ENCODE peak calls at places on chromosomes 16 and 17, in ten cellular contexts. K, P, Y, Z, O, X, F, Q, I and J are unnamed samples.

GRCh38 chr17:78883090-78883532 is 19.9 kb downstream of the CEP295NL start:
- DNase-seq in K (peak), P (peak), Y (no peak), Z (peak), O (peak), X (peak), F (peak), Q (peak), I (peak), J (peak)

GRCh38 chr17:39618956-39619785 is 7.6 kb upstream of the PPP1R1B start:
- DNase-seq in K (peak), P (no peak), Y (no peak), Z (no peak), O (no peak), X (no peak), F (no peak), Q (no peak), I (no peak), J (no peak)

GRCh38 chr17:35809855-35810461 is 674 bp downstream of the TAF15 start:
- DNase-seq in K (no peak), P (no peak), Y (no peak), Z (no peak), O (no peak), X (peak), F (no peak), Q (no peak), I (no peak), J (no peak)

GRCh38 chr16:4410335-4411075 is 5.9 kb downstream of the CORO7 start:
- DNase-seq in K (no peak), P (no peak), Y (peak), Z (peak), O (no peak), X (peak), F (peak), Q (no peak), I (no peak), J (peak)

GRCh38 chr17:28105501-28105900 is 63.0 kb downstream of the NLK start:
- DNase-seq in K (no peak), P (no peak), Y (no peak), Z (no peak), O (no peak), X (no peak), F (no peak), Q (no peak), I (no peak), J (no peak)

GRCh38 chr17:76793775-76794174 is 55.9 kb downstream of the MFSD11 start:
- DNase-seq in K (peak), P (no peak), Y (no peak), Z (no peak), O (no peak), X (peak), F (no peak), Q (no peak), I (no peak), J (no peak)

GRCh38 chr16:75234856-75235696 is 16.3 kb downstream of the CTRB1 start:
- DNase-seq in K (no peak), P (no peak), Y (no peak), Z (peak), O (no peak), X (no peak), F (peak), Q (no peak), I (peak), J (no peak)

GRCh38 chr17:1089915-1090314 is 89.9 kb downstream of the ABR start:
- DNase-seq in K (no peak), P (peak), Y (no peak), Z (peak), O (peak), X (no peak), F (no peak), Q (peak), I (no peak), J (no peak)

GRCh38 chr16:49700928-49701685 is 154.8 kb downstream of the ZNF423 start:
- DNase-seq in K (no peak), P (no peak), Y (no peak), Z (no peak), O (no peak), X (no peak), F (no peak), Q (no peak), I (no peak), J (no peak)

GRCh38 chr17:27245230-27245696 is 48.7 kb upstream of the WSB1 start:
- DNase-seq in K (peak), P (peak), Y (peak), Z (peak), O (peak), X (peak), F (peak), Q (peak), I (peak), J (peak)

GRCh38 chr17:27318228-27318627 is 24.3 kb downstream of the WSB1 start:
- DNase-seq in K (no peak), P (no peak), Y (no peak), Z (no peak), O (no peak), X (no peak), F (no peak), Q (no peak), I (no peak), J (no peak)

GRCh38 chr16:24838554-24839266 is 7.1 kb upstream of the SLC5A11 start:
- DNase-seq in K (peak), P (no peak), Y (no peak), Z (peak), O (no peak), X (peak), F (no peak), Q (no peak), I (no peak), J (peak)

GRCh38 chr17:55931448-55931847 is 180.6 kb downstream of the PCTP start:
- DNase-seq in K (no peak), P (no peak), Y (no peak), Z (no peak), O (no peak), X (no peak), F (no peak), Q (no peak), I (no peak), J (no peak)

GRCh38 chr16:1089822-1090619 is 6.0 kb downstream of the C1QTNF8 start:
- DNase-seq in K (peak), P (peak), Y (no peak), Z (peak), O (no peak), X (no peak), F (peak), Q (no peak), I (no peak), J (peak)

GRCh38 chr17:19812407-19812806 is 55.3 kb downstream of the ULK2 start:
- DNase-seq in K (no peak), P (no peak), Y (no peak), Z (no peak), O (no peak), X (peak), F (no peak), Q (no peak), I (no peak), J (no peak)

GRCh38 chr16:29148867-29149272 is 164.0 kb downstream of the LAT start:
- DNase-seq in K (no peak), P (peak), Y (no peak), Z (no peak), O (peak), X (no peak), F (peak), Q (peak), I (peak), J (peak)

GRCh38 chr17:19341641-19342610 is 20.6 kb downstream of the B9D1 start:
- DNase-seq in K (no peak), P (peak), Y (no peak), Z (peak), O (no peak), X (peak), F (no peak), Q (no peak), I (no peak), J (no peak)

GRCh38 chr16:35713762-35714650 is 2254.6 kb downstream of the TP53TG3F start:
- DNase-seq in K (no peak), P (no peak), Y (no peak), Z (no peak), O (peak), X (no peak), F (no peak), Q (no peak), I (no peak), J (no peak)

GRCh38 chr17:42573095-42573494 is 4.4 kb downstream of the PSMC3IP start:
- DNase-seq in K (no peak), P (peak), Y (no peak), Z (no peak), O (no peak), X (no peak), F (no peak), Q (no peak), I (no peak), J (peak)

DNA sequence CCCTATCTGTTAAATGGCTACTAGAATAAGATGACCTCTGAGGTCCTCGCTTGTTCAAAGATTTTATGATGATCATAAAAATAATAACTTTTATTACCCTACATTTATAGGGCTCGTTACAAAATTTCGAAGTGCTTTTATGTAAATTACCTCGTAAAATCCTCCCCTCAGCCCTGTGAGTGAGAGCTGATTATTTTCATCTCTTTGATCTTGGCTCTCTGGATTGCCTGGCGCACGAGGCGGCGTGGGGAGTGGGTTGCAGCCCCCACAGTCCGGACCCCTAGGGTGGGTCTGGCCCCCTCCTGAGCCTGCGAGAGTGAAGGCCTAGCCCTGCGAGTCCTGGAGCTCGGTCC is 1.6 kb downstream of the SDK2 start:
- DNase-seq in K (no peak), P (no peak), Y (no peak), Z (no peak), O (no peak), X (no peak), F (no peak), Q (no peak), I (no peak), J (no peak)
- H3K27ac ChIP-seq in K (no peak), P (no peak), Y (no peak), Z (peak), O (no peak), X (no peak), F (no peak), Q (no peak), I (no peak), J (no peak)

GRCh38 chr16:17930280-17930679 is 406.3 kb downstream of the NPIPA8 start:
- DNase-seq in K (no peak), P (no peak), Y (no peak), Z (no peak), O (no peak), X (no peak), F (no peak), Q (no peak), I (no peak), J (no peak)
- H3K27ac ChIP-seq in K (no peak), P (no peak), Y (no peak), Z (no peak), O (no peak), X (no peak), F (no peak), Q (no peak), I (no peak), J (no peak)

GRCh38 chr16:53922805-53923645 is 219.1 kb downstream of the FTO start:
- DNase-seq in K (no peak), P (no peak), Y (no peak), Z (no peak), O (no peak), X (peak), F (no peak), Q (no peak), I (no peak), J (no peak)
- H3K27ac ChIP-seq in K (no peak), P (no peak), Y (no peak), Z (no peak), O (no peak), X (no peak), F (no peak), Q (no peak), I (no peak), J (no peak)

DNA sequence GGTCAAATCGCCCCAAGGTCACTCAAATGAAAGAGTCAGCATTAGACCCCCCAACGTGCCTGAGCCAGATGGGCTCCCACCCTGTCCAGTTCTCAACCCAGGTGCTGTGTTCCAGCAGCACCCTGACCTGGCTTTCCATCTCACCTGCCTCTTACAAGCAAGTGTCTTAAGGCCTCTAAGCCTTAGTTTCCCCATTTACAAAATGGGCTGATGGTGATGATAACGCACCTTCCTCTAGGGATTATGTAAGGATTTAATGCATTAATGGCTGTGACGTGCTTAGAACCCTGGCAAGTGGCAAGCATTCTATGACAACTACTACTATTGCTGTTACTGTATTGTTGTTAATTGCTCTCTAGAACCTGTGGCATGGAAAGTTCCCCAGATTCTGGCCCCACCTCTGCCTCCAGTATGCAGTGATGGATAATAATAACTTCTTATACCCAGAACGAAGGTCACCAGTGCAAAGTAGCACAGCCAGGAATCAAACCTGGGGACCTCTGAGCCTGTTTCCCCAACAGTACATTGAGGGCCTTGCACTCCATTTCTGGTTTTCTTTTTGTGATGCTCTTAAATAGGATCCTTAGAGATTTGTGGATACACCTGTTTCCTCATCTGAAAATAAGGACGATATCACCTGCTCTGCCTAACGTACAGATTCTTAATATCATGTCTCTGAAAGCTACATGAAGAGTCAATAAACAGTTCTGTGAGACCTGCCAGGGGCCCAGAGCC is 3.3 kb upstream of the SLC25A39 start:
- DNase-seq in K (no peak), P (no peak), Y (no peak), Z (no peak), O (no peak), X (no peak), F (no peak), Q (no peak), I (no peak), J (no peak)
- H3K27ac ChIP-seq in K (peak), P (no peak), Y (no peak), Z (no peak), O (no peak), X (no peak), F (no peak), Q (no peak), I (no peak), J (no peak)

GRCh38 chr17:15892679-15893332 is 52.1 kb upstream of the ADORA2B start:
- DNase-seq in K (peak), P (no peak), Y (no peak), Z (no peak), O (no peak), X (peak), F (peak), Q (no peak), I (no peak), J (no peak)
- H3K27ac ChIP-seq in K (no peak), P (no peak), Y (no peak), Z (no peak), O (peak), X (no peak), F (no peak), Q (peak), I (no peak), J (no peak)

DNA sequence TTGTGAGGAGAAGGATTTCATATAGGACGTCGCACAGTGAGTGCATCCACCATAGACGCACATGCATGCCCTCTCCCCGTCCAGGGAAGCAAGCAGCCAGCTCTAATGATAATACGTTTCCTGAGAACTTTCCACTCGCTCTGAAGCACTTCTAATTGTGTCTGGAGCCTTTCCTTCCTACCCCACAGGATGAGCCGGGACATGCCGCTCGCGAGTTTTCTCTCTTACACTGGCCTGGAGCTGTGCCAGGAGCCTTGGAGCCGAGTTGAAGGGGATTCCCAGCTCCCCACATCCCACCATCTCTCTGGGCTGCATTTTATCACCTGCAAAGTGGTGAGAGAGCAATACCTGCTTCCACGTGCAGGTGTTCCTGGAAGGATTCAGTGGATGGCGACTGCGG is 368.1 kb downstream of the C16orf95 start:
- DNase-seq in K (no peak), P (peak), Y (no peak), Z (no peak), O (no peak), X (no peak), F (no peak), Q (no peak), I (no peak), J (no peak)
- H3K27ac ChIP-seq in K (no peak), P (no peak), Y (no peak), Z (no peak), O (no peak), X (no peak), F (no peak), Q (no peak), I (no peak), J (no peak)

DNA sequence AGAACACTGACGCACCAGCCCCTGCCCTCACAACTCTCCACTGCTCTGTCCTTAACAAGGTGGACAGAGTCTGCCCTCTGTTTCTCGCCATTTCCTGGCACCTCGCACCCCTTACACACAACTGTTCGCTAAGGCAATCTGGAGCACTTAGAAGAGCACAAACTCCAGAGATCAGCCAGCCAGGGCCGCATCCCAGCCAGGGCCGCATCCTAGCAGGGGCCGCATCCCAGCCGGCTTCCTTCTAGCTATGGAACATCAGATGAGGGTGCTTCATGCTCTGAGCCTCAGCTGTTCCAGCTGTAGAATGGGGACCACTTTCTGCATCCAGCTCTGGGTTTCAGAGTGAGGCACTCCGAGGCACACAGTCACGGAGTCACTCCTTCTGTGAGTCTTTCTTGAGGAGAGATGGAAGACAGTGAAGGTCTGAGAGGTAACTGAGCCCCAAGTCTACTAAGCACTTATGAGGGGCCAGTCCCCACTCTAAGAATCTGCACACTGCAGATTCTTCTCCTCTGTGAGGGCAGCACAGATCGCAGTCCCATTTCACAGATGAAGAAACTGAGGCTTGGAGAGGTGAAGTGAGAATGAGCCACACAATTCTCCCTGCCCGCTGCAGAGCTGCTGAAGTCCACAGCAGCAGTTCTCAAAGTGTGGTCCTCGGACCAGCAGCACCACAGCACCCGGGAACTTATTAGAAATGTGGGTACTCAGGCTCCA is 20.9 kb downstream of the COTL1 start:
- DNase-seq in K (no peak), P (no peak), Y (no peak), Z (no peak), O (no peak), X (no peak), F (no peak), Q (no peak), I (no peak), J (no peak)
- H3K27ac ChIP-seq in K (no peak), P (no peak), Y (no peak), Z (no peak), O (peak), X (no peak), F (no peak), Q (peak), I (no peak), J (peak)

GRCh38 chr16:30335598-30336474 is 19.3 kb downstream of the CD2BP2 start:
- DNase-seq in K (peak), P (peak), Y (no peak), Z (no peak), O (no peak), X (no peak), F (peak), Q (peak), I (peak), J (peak)
- H3K27ac ChIP-seq in K (peak), P (peak), Y (peak), Z (peak), O (peak), X (peak), F (peak), Q (peak), I (peak), J (peak)

GRCh38 chr16:78098087-78098486 is 1.4 kb upstream of the WWOX start:
- DNase-seq in K (no peak), P (no peak), Y (no peak), Z (no peak), O (no peak), X (no peak), F (no peak), Q (no peak), I (no peak), J (no peak)
- H3K27ac ChIP-seq in K (no peak), P (no peak), Y (no peak), Z (no peak), O (no peak), X (no peak), F (no peak), Q (no peak), I (no peak), J (no peak)